ENCODE peak calls at places on chromosome 16, in eight cellular contexts. F is cardiac fibroblast, Z is gastrocnemius medialis, W is NCI-H1436, D is globus pallidus, X is nucleus accumbens, P is heart right ventricle, S is transverse colon. N is an unnamed sample.

GRCh38 chr16:49000594-49000993 is 281.0 kb downstream of the CBLN1 start:
- DNase-seq in X (no peak), S (no peak), W (peak), D (no peak), F (no peak), Z (no peak), P (no peak), N (no peak)

GRCh38 chr16:29678691-29679267 is at the start of gene QPRT:
- DNase-seq in F (peak), D (peak), W (no peak), P (peak), X (peak), S (peak), Z (no peak), N (no peak)

GRCh38 chr16:13902677-13903076 is 17.3 kb upstream of the ERCC4 start:
- DNase-seq in X (no peak), S (no peak), W (no peak), Z (no peak), F (peak), D (no peak), P (no peak), N (no peak)

GRCh38 chr16:68739964-68740627 is 3.0 kb downstream of the CDH1 start:
- DNase-seq in W (no peak), X (no peak), D (no peak), Z (no peak), P (no peak), S (no peak), F (peak), N (no peak)

GRCh38 chr16:50516401-50516800 is 31.8 kb upstream of the NKD1 start:
- DNase-seq in X (no peak), D (no peak), F (no peak), S (no peak), P (no peak), Z (no peak), W (no peak), N (no peak)

GRCh38 chr16:90020260-90020837 is 1.1 kb upstream of the DBNDD1 start:
- DNase-seq in S (no peak), W (no peak), X (no peak), F (no peak), D (no peak), Z (no peak), P (no peak), N (no peak)

GRCh38 chr16:27222499-27223225 is 19.3 kb downstream of the KDM8 start:
- DNase-seq in S (peak), X (no peak), P (peak), Z (peak), F (peak), W (no peak), D (no peak), N (no peak)

GRCh38 chr16:51538707-51539604 is 387.9 kb upstream of the SALL1 start:
- DNase-seq in X (no peak), S (no peak), D (no peak), Z (no peak), P (no peak), F (peak), W (no peak), N (no peak)

GRCh38 chr16:27717726-27718125 is 167.8 kb downstream of the KATNIP start:
- DNase-seq in X (no peak), Z (no peak), D (no peak), S (no peak), F (no peak), P (no peak), W (no peak), N (no peak)

GRCh38 chr16:82358161-82358560 is 188.1 kb upstream of the MPHOSPH6 start:
- DNase-seq in D (no peak), S (no peak), X (no peak), Z (no peak), F (no peak), P (no peak), W (no peak), N (no peak)

GRCh38 chr16:53219795-53220194 is 165.0 kb downstream of the CHD9 start:
- DNase-seq in S (no peak), Z (no peak), D (no peak), W (no peak), F (peak), X (no peak), P (no peak), N (no peak)

GRCh38 chr16:68235882-68236803 is at the start of gene ESRP2:
- DNase-seq in S (peak), W (peak), Z (peak), D (no peak), X (no peak), P (no peak), F (no peak), N (peak)

GRCh38 chr16:55100100-55100499 is 169.4 kb downstream of the IRX5 start:
- DNase-seq in Z (no peak), S (no peak), D (no peak), W (no peak), P (no peak), F (no peak), X (no peak), N (no peak)

GRCh38 chr16:13968835-13969234 is 48.9 kb downstream of the ERCC4 start:
- DNase-seq in Z (no peak), P (no peak), W (no peak), S (no peak), X (no peak), D (no peak), F (no peak), N (no peak)

GRCh38 chr16:79600636-79601091 is at the start of gene MAF:
- DNase-seq in S (peak), X (peak), F (peak), P (peak), W (peak), Z (peak), D (peak), N (peak)

GRCh38 chr16:56413381-56413780 is 12.0 kb downstream of the AMFR start:
- DNase-seq in W (no peak), Z (no peak), S (no peak), X (no peak), D (no peak), P (no peak), F (no peak), N (no peak)

GRCh38 chr16:23673971-23674614 is 4.6 kb upstream of the PLK1 start:
- DNase-seq in S (no peak), Z (no peak), P (no peak), X (no peak), F (no peak), W (no peak), D (no peak), N (no peak)

GRCh38 chr16:85180047-85180878 is 68.0 kb upstream of the CIBAR2 start:
- DNase-seq in X (no peak), P (no peak), Z (no peak), D (no peak), F (no peak), S (no peak), W (no peak), N (no peak)

GRCh38 chr16:9836118-9836736 is 346.0 kb downstream of the GRIN2A start:
- DNase-seq in Z (no peak), F (peak), P (peak), W (no peak), X (no peak), S (no peak), D (peak), N (no peak)

GRCh38 chr16:31505483-31505882 is 2.7 kb downstream of the RUSF1 start:
- DNase-seq in W (no peak), Z (no peak), D (no peak), X (no peak), P (no peak), S (no peak), F (no peak), N (no peak)

GRCh38 chr16:9821331-9821730 is 360.9 kb downstream of the GRIN2A start:
- DNase-seq in S (no peak), D (peak), Z (no peak), P (no peak), X (no peak), W (no peak), F (no peak), N (no peak)

GRCh38 chr16:65002265-65002664 is 119.6 kb downstream of the CDH11 start:
- DNase-seq in X (no peak), F (peak), Z (no peak), P (no peak), W (no peak), S (no peak), D (no peak), N (no peak)

GRCh38 chr16:57802635-57803412 is 533 bp upstream of the KIFC3 start:
- DNase-seq in W (no peak), X (peak), D (peak), P (no peak), Z (no peak), S (no peak), F (peak), N (no peak)

GRCh38 chr16:84279871-84280270 is 14.8 kb upstream of the WFDC1 start:
- DNase-seq in P (no peak), F (no peak), Z (no peak), W (no peak), D (no peak), S (no peak), X (no peak), N (no peak)

GRCh38 chr16:87621550-87621829 is 19.2 kb downstream of the JPH3 start:
- DNase-seq in Z (no peak), W (no peak), P (no peak), F (no peak), S (no peak), D (no peak), X (no peak), N (no peak)

GRCh38 chr16:2044541-2044940 is 3.1 kb downstream of the NTHL1 start:
- DNase-seq in P (no peak), W (no peak), X (no peak), D (no peak), F (no peak), S (peak), Z (no peak), N (no peak)

GRCh38 chr16:4625617-4626159 is 1.1 kb downstream of the MGRN1 start:
- DNase-seq in W (no peak), F (no peak), Z (no peak), X (no peak), D (peak), S (no peak), P (no peak), N (no peak)

GRCh38 chr16:74716355-74716754 is 15.7 kb upstream of the MLKL start:
- DNase-seq in F (no peak), D (no peak), P (no peak), W (no peak), S (no peak), X (no peak), Z (no peak), N (no peak)

GRCh38 chr16:9256196-9256595 is 164.8 kb downstream of the HAPSTR1 start:
- DNase-seq in S (peak), F (no peak), Z (no peak), D (no peak), W (no peak), X (no peak), P (no peak), N (no peak)

GRCh38 chr16:20803192-20803560 is 3.1 kb downstream of the ERI2 start:
- DNase-seq in Z (no peak), P (no peak), D (no peak), F (no peak), W (no peak), S (no peak), X (no peak), N (no peak)

GRCh38 chr16:77171750-77172635 is 19.0 kb upstream of the MON1B start:
- DNase-seq in W (peak), P (peak), F (peak), D (peak), S (no peak), Z (no peak), X (no peak), N (peak)

GRCh38 chr16:90019543-90020259 is 445 bp upstream of the DBNDD1 start:
- DNase-seq in S (peak), F (peak), Z (no peak), P (no peak), X (no peak), W (peak), D (no peak), N (peak)